ENCODE peak calls at places on chromosomes 6 and 20, in five cellular contexts. One of them, this sample, is unnamed.

GRCh38 chr6:157157228-157157627 is 166.1 kb downstream of the TMEM242 start:
- DNase-seq in natural killer cell treated with Interleukin-12 subunit alpha and Interleukin-12 subunit beta and Interleukin-15 and Interleukin-18, amount 100 ng/mL, for 72 hours: no peak
- DNase-seq in effector CD4-positive, alpha-beta T cell: no peak
- DNase-seq in activated CD8-positive, alpha-beta memory T cell treated with anti-CD3 and anti-CD28 coated beads, Interleukin-2, amount 50 U/mL, for 4 hours: no peak
- DNase-seq in frontal cortex: no peak
- DNase-seq in this sample: no peak

GRCh38 chr20:17558154-17558940 is 11.5 kb upstream of the DSTN start:
- DNase-seq in frontal cortex: no peak
- DNase-seq in natural killer cell treated with Interleukin-12 subunit alpha and Interleukin-12 subunit beta and Interleukin-15 and Interleukin-18, amount 100 ng/mL, for 72 hours: no peak
- DNase-seq in activated CD8-positive, alpha-beta memory T cell treated with anti-CD3 and anti-CD28 coated beads, Interleukin-2, amount 50 U/mL, for 4 hours: no peak
- DNase-seq in effector CD4-positive, alpha-beta T cell: no peak
- DNase-seq in this sample: peak; percentile 33

GRCh38 chr20:8670900-8671229 is 398.0 kb upstream of the PLCB4 start:
- DNase-seq in natural killer cell treated with Interleukin-12 subunit alpha and Interleukin-12 subunit beta and Interleukin-15 and Interleukin-18, amount 100 ng/mL, for 72 hours: no peak
- DNase-seq in activated CD8-positive, alpha-beta memory T cell treated with anti-CD3 and anti-CD28 coated beads, Interleukin-2, amount 50 U/mL, for 4 hours: no peak
- DNase-seq in effector CD4-positive, alpha-beta T cell: no peak
- DNase-seq in frontal cortex: no peak
- DNase-seq in this sample: no peak

GRCh38 chr6:1482381-1483166 is 93.2 kb downstream of the FOXF2 start:
- DNase-seq in natural killer cell treated with Interleukin-12 subunit alpha and Interleukin-12 subunit beta and Interleukin-15 and Interleukin-18, amount 100 ng/mL, for 72 hours: no peak
- DNase-seq in activated CD8-positive, alpha-beta memory T cell treated with anti-CD3 and anti-CD28 coated beads, Interleukin-2, amount 50 U/mL, for 4 hours: no peak
- DNase-seq in effector CD4-positive, alpha-beta T cell: no peak
- DNase-seq in frontal cortex: no peak
- DNase-seq in this sample: no peak

GRCh38 chr20:50504231-50504823 is 5.9 kb upstream of the PTPN1 start:
- DNase-seq in effector CD4-positive, alpha-beta T cell: no peak
- DNase-seq in activated CD8-positive, alpha-beta memory T cell treated with anti-CD3 and anti-CD28 coated beads, Interleukin-2, amount 50 U/mL, for 4 hours: no peak
- DNase-seq in frontal cortex: no peak
- DNase-seq in natural killer cell treated with Interleukin-12 subunit alpha and Interleukin-12 subunit beta and Interleukin-15 and Interleukin-18, amount 100 ng/mL, for 72 hours: no peak
- DNase-seq in this sample: peak; percentile 45

GRCh38 chr6:53591873-53592272 is 47.0 kb upstream of the GCLC start:
- DNase-seq in effector CD4-positive, alpha-beta T cell: no peak
- DNase-seq in frontal cortex: no peak
- DNase-seq in activated CD8-positive, alpha-beta memory T cell treated with anti-CD3 and anti-CD28 coated beads, Interleukin-2, amount 50 U/mL, for 4 hours: no peak
- DNase-seq in natural killer cell treated with Interleukin-12 subunit alpha and Interleukin-12 subunit beta and Interleukin-15 and Interleukin-18, amount 100 ng/mL, for 72 hours: no peak
- DNase-seq in this sample: no peak

GRCh38 chr6:152356659-152357058 is 280.5 kb downstream of the SYNE1 start:
- DNase-seq in effector CD4-positive, alpha-beta T cell: no peak
- DNase-seq in natural killer cell treated with Interleukin-12 subunit alpha and Interleukin-12 subunit beta and Interleukin-15 and Interleukin-18, amount 100 ng/mL, for 72 hours: no peak
- DNase-seq in activated CD8-positive, alpha-beta memory T cell treated with anti-CD3 and anti-CD28 coated beads, Interleukin-2, amount 50 U/mL, for 4 hours: no peak
- DNase-seq in frontal cortex: no peak
- DNase-seq in this sample: no peak

GRCh38 chr6:10759312-10759839 is 11.8 kb downstream of the TMEM14B start:
- DNase-seq in natural killer cell treated with Interleukin-12 subunit alpha and Interleukin-12 subunit beta and Interleukin-15 and Interleukin-18, amount 100 ng/mL, for 72 hours: no peak
- DNase-seq in effector CD4-positive, alpha-beta T cell: no peak
- DNase-seq in frontal cortex: no peak
- DNase-seq in activated CD8-positive, alpha-beta memory T cell treated with anti-CD3 and anti-CD28 coated beads, Interleukin-2, amount 50 U/mL, for 4 hours: no peak
- DNase-seq in this sample: peak; percentile 78